ENCODE peak calls at places on chromosome 13, in nine cellular contexts. Y is pancreas; L is activated T-cell treated with anti-CD3 and anti-CD28 coated beads, Interleukin-2, amount 50 U/mL, for 4 hours; Z is CD4-positive, CD25-positive, alpha-beta regulatory T cell; F is sciatic nerve; K is heart left ventricle; M is A549; Q is activated CD8-positive, alpha-beta memory T cell treated with anti-CD3 and anti-CD28 coated beads, Interleukin-2, amount 10 ng/mL, durations not matched to agents 7 days and 5 days; S is foreskin keratinocyte. O is an unnamed sample.

GRCh38 chr13:29954082-29955043 is 103.9 kb upstream of the UBL3 start:
- ATAC-seq in K (no peak), Y (no peak), Z (peak; percentile 76), S (no peak), M (no peak), Q (peak; percentile 97), L (peak; percentile 84), F (no peak), O (peak; percentile 94)

GRCh38 chr13:27296496-27296895 is 25.9 kb downstream of the RASL11A start:
- ATAC-seq in S (no peak), Q (no peak), L (no peak), Y (no peak), Z (no peak), K (no peak), M (no peak), F (no peak), O (no peak)

GRCh38 chr13:40665061-40665753 is 1.2 kb downstream of the FOXO1 start:
- ATAC-seq in L (peak; percentile 5), K (peak; percentile 26), M (peak; percentile 49), Y (peak; percentile 23), F (no peak), Q (peak; percentile 7), Z (no peak), S (peak; percentile 4), O (peak; percentile 1)

GRCh38 chr13:97478247-97478646 is 44.3 kb downstream of the RAP2A start:
- ATAC-seq in F (no peak), M (no peak), S (no peak), L (no peak), K (no peak), Y (no peak), Q (no peak), Z (no peak), O (no peak)

GRCh38 chr13:100209857-100210580 is 121.1 kb downstream of the PCCA start:
- ATAC-seq in F (no peak), Z (no peak), L (peak; percentile 38), Y (no peak), S (peak; percentile 79), Q (no peak), M (no peak), K (no peak), O (peak; percentile 60)

GRCh38 chr13:113876341-113877148 is 12.7 kb upstream of the GAS6 start:
- ATAC-seq in S (no peak), M (no peak), F (no peak), L (no peak), Q (no peak), Z (no peak), K (no peak), Y (no peak), O (peak; percentile 31)

GRCh38 chr13:26957163-26957562 is 196.6 kb upstream of the GPR12 start:
- ATAC-seq in Y (no peak), Z (no peak), F (no peak), L (no peak), S (no peak), Q (no peak), K (no peak), M (no peak), O (no peak)

GRCh38 chr13:21216332-21216731 is 39.9 kb downstream of the MRPL57 start:
- ATAC-seq in F (no peak), Y (no peak), Z (no peak), Q (no peak), L (no peak), M (no peak), S (no peak), K (no peak), O (no peak)

GRCh38 chr13:34591163-34591562 is 350.9 kb upstream of the NBEA start:
- ATAC-seq in K (peak; percentile 61), Q (no peak), M (no peak), S (no peak), F (peak; percentile 22), Z (no peak), L (no peak), Y (no peak), O (no peak)

GRCh38 chr13:51950722-51951121 is 60.5 kb downstream of the ATP7B start:
- ATAC-seq in S (no peak), Z (peak; percentile 82), Q (peak; percentile 93), K (peak; percentile 41), L (no peak), F (no peak), Y (no peak), M (no peak), O (peak; percentile 86)

GRCh38 chr13:24232474-24232873 is 72.0 kb downstream of the SPATA13 start:
- ATAC-seq in K (no peak), Y (no peak), Q (no peak), L (no peak), M (no peak), Z (no peak), S (peak; percentile 19), F (no peak), O (no peak)

GRCh38 chr13:98677398-98677797 is 75.1 kb downstream of the SLC15A1 start:
- ATAC-seq in S (peak; percentile 73), Y (no peak), F (no peak), K (no peak), M (no peak), Z (no peak), Q (no peak), L (no peak), O (no peak)

GRCh38 chr13:41007359-41008118 is 11.6 kb downstream of the ELF1 start:
- ATAC-seq in Z (no peak), F (no peak), Q (peak; percentile 42), L (no peak), Y (no peak), S (no peak), K (peak; percentile 43), M (peak; percentile 70), O (peak; percentile 74)